ENCODE peak calls at places on chromosomes 3 and 15, in seven cellular contexts. C, O, X, A, V, M and S are unnamed samples.

GRCh38 chr3:50542177-50543034 is 25.1 kb downstream of the C3orf18 start:
- DNase-seq in A (peak), M (peak), O (peak), X (peak), C (peak), V (peak), S (peak)

GRCh38 chr3:48013288-48013980 is 2.8 kb downstream of the MAP4 start:
- DNase-seq in C (peak), O (no peak), M (peak), X (no peak), A (peak), V (peak), S (peak)

GRCh38 chr15:25508369-25509002 is 69.7 kb upstream of the UBE3A start:
- DNase-seq in V (peak), C (peak), M (peak), A (peak), O (peak), X (peak), S (peak)

GRCh38 chr15:76196949-76197315 is 114.3 kb downstream of the ETFA start:
- DNase-seq in A (no peak), C (no peak), X (peak), O (no peak), V (no peak), M (no peak), S (no peak)

GRCh38 chr3:15500107-15500724 is 21.3 kb downstream of the COLQ start:
- DNase-seq in A (no peak), V (no peak), C (no peak), O (no peak), X (no peak), M (no peak), S (no peak)

GRCh38 chr3:198080521-198081384 is 120.7 kb downstream of the LMLN start:
- DNase-seq in X (peak), C (peak), O (peak), V (peak), A (peak), M (peak), S (peak)

GRCh38 chr3:177921153-177921552 is 615.1 kb upstream of the KCNMB2 start:
- DNase-seq in V (no peak), X (no peak), A (no peak), O (no peak), M (no peak), C (no peak), S (no peak)

GRCh38 chr3:111613294-111613693 is 18.1 kb upstream of the ZBED2 start:
- DNase-seq in C (no peak), V (no peak), M (no peak), A (no peak), O (no peak), X (no peak), S (no peak)

GRCh38 chr3:113585228-113585627 is 52.9 kb downstream of the SIDT1 start:
- DNase-seq in M (no peak), X (no peak), V (no peak), A (no peak), O (no peak), C (no peak), S (no peak)

GRCh38 chr3:10474847-10475246 is 30.5 kb downstream of the ATP2B2 start:
- DNase-seq in C (no peak), M (no peak), X (no peak), O (no peak), A (no peak), V (no peak), S (no peak)

GRCh38 chr3:124383051-124383450 is 347.2 kb upstream of the UMPS start:
- DNase-seq in V (no peak), C (no peak), M (no peak), A (peak), X (no peak), O (peak), S (no peak)

GRCh38 chr3:56303508-56303907 is 164.8 kb downstream of the ERC2 start:
- DNase-seq in O (peak), X (peak), M (peak), V (peak), A (peak), C (peak), S (peak)

DNA sequence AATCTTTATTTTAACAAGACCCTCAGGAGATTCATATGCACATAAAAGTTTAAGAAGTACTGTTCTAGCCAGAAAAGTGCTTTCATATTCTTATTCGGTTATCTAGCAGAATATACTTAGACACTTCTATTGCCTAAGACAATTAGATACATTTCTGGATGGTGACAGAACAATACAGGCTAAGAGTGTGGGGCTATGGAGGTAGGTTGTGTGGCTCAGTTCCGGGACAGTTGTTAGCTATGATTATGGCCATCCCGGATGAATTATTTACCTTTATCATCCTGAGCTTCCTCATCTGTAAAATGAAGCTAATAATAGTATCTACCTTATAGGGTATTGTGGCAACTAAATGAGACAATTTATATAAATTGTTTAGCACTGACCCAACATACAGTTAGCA is 6.6 kb downstream of the FAM98B start:
- DNase-seq in A (no peak), C (no peak), V (no peak), M (no peak), X (no peak), O (no peak), S (no peak)
- H3K4me2 ChIP-seq in A (peak), C (no peak), V (no peak), M (no peak), X (peak), O (no peak), S (no peak)

GRCh38 chr15:57506422-57506821 is 85.3 kb upstream of the MYZAP start:
- DNase-seq in O (peak), C (peak), A (no peak), M (peak), X (no peak), V (no peak), S (no peak)
- H3K4me2 ChIP-seq in O (no peak), C (peak), A (peak), M (no peak), X (no peak), V (peak), S (no peak)

GRCh38 chr15:31202953-31203352 is 101.4 kb upstream of the TRPM1 start:
- DNase-seq in X (no peak), M (no peak), O (no peak), V (no peak), C (no peak), A (no peak), S (no peak)

GRCh38 chr15:31200735-31201151 is 99.2 kb upstream of the TRPM1 start:
- DNase-seq in O (peak), A (peak), C (peak), V (no peak), M (peak), X (peak), S (peak)

GRCh38 chr15:31193291-31193690 is 91.8 kb upstream of the TRPM1 start:
- DNase-seq in A (no peak), C (no peak), V (no peak), O (no peak), X (no peak), M (no peak), S (no peak)

GRCh38 chr15:31197497-31198414 is 96.2 kb upstream of the TRPM1 start:
- DNase-seq in V (no peak), A (peak), M (peak), X (peak), C (peak), O (peak), S (peak)
- H3K4me2 ChIP-seq in V (no peak), A (no peak), M (no peak), X (no peak), C (no peak), O (no peak), S (no peak)

DNA sequence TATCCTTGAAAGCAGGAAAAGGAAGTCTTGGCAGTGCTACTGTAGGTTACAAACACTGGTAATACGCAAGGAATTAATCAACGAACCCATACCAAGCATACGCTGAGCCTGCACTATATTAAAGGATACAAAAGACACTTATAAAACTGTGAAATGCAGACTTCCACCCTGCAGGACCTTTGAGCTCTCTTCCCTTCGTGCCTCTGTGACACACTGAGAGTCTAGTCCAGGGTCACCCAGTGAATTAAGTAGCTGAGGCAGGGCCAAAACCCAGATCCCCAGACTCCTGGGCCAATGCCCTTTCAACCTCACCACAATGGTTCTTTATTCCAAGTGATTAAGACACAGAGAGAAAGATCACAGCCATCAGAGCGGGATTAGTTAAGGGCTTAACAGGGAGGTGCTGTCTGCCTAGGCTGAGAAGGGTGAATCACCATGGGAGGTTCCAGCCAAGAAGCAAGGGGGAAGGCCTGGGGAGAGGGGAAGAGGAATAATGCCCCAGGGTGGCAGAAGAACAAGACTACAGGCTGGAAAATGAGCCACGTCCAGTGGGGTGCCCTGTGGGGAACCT is 6.8 kb downstream of the ANXA2 start:
- DNase-seq in C (peak), A (peak), M (peak), V (peak), O (peak), X (no peak), S (peak)
- H3K4me2 ChIP-seq in C (peak), A (peak), M (no peak), V (peak), O (peak), X (peak), S (peak)